ENCODE peak calls at places on chromosomes 11 and 22, in nine cellular contexts. One of them, this sample, is unnamed.

GRCh38 chr11:8878771-8879170 is 32.2 kb upstream of the AKIP1 start:
- DNase-seq in ecto neural progenitor cell: no peak
- DNase-seq in brain pericyte: no peak
- DNase-seq in cerebellar cortex: no peak
- DNase-seq in activated CD8-positive, alpha-beta T cell treated with anti-CD3 and anti-CD28 coated beads for 36 hours: no peak
- DNase-seq in HAP-1: no peak
- DNase-seq in MCF 10A: no peak
- DNase-seq in Peyer's patch: no peak
- DNase-seq in HS-5: no peak
- DNase-seq in this sample: no peak

GRCh38 chr22:21981874-21982273 is 713 bp downstream of the TOP3B start:
- DNase-seq in ecto neural progenitor cell: no peak
- DNase-seq in Peyer's patch: no peak
- DNase-seq in activated CD8-positive, alpha-beta T cell treated with anti-CD3 and anti-CD28 coated beads for 36 hours: no peak
- DNase-seq in brain pericyte: no peak
- DNase-seq in HS-5: no peak
- DNase-seq in MCF 10A: no peak
- DNase-seq in cerebellar cortex: no peak
- DNase-seq in HAP-1: no peak
- DNase-seq in this sample: no peak

GRCh38 chr11:47154738-47155570 is 21.7 kb downstream of the ARFGAP2 start:
- DNase-seq in ecto neural progenitor cell: no peak
- DNase-seq in HS-5: no peak
- DNase-seq in MCF 10A: no peak
- DNase-seq in brain pericyte: no peak
- DNase-seq in cerebellar cortex: peak; percentile 84
- DNase-seq in HAP-1: no peak
- DNase-seq in Peyer's patch: no peak
- DNase-seq in activated CD8-positive, alpha-beta T cell treated with anti-CD3 and anti-CD28 coated beads for 36 hours: peak; percentile 65
- DNase-seq in this sample: no peak

GRCh38 chr11:61109671-61110070 is 7.4 kb downstream of the CD5 start:
- DNase-seq in activated CD8-positive, alpha-beta T cell treated with anti-CD3 and anti-CD28 coated beads for 36 hours: peak; percentile 3
- DNase-seq in HS-5: no peak
- DNase-seq in MCF 10A: no peak
- DNase-seq in HAP-1: no peak
- DNase-seq in brain pericyte: no peak
- DNase-seq in Peyer's patch: no peak
- DNase-seq in ecto neural progenitor cell: no peak
- DNase-seq in cerebellar cortex: no peak
- DNase-seq in this sample: no peak

GRCh38 chr22:39130892-39131855 is 21.3 kb downstream of the CBX7 start:
- DNase-seq in HAP-1: no peak
- DNase-seq in Peyer's patch: no peak
- DNase-seq in cerebellar cortex: no peak
- DNase-seq in HS-5: no peak
- DNase-seq in brain pericyte: no peak
- DNase-seq in MCF 10A: no peak
- DNase-seq in ecto neural progenitor cell: peak; percentile 69
- DNase-seq in activated CD8-positive, alpha-beta T cell treated with anti-CD3 and anti-CD28 coated beads for 36 hours: no peak
- DNase-seq in this sample: no peak

GRCh38 chr11:65218446-65218845 is 36.7 kb downstream of the CAPN1 start:
- DNase-seq in HS-5: no peak
- DNase-seq in Peyer's patch: no peak
- DNase-seq in brain pericyte: no peak
- DNase-seq in MCF 10A: no peak
- DNase-seq in activated CD8-positive, alpha-beta T cell treated with anti-CD3 and anti-CD28 coated beads for 36 hours: no peak
- DNase-seq in HAP-1: no peak
- DNase-seq in ecto neural progenitor cell: no peak
- DNase-seq in cerebellar cortex: no peak
- DNase-seq in this sample: no peak

GRCh38 chr11:35272391-35272821 is 133.4 kb downstream of the CD44 start:
- DNase-seq in MCF 10A: no peak
- DNase-seq in HS-5: no peak
- DNase-seq in activated CD8-positive, alpha-beta T cell treated with anti-CD3 and anti-CD28 coated beads for 36 hours: peak; percentile 73
- DNase-seq in HAP-1: no peak
- DNase-seq in cerebellar cortex: no peak
- DNase-seq in brain pericyte: no peak
- DNase-seq in Peyer's patch: no peak
- DNase-seq in ecto neural progenitor cell: no peak
- DNase-seq in this sample: no peak

GRCh38 chr11:126133902-126134301 is 71.2 kb upstream of the CDON start:
- DNase-seq in HAP-1: no peak
- DNase-seq in ecto neural progenitor cell: no peak
- DNase-seq in MCF 10A: no peak
- DNase-seq in HS-5: no peak
- DNase-seq in Peyer's patch: no peak
- DNase-seq in cerebellar cortex: no peak
- DNase-seq in brain pericyte: no peak
- DNase-seq in activated CD8-positive, alpha-beta T cell treated with anti-CD3 and anti-CD28 coated beads for 36 hours: no peak
- DNase-seq in this sample: no peak

GRCh38 chr11:17401316-17401715 is 12.9 kb upstream of the KCNJ11 start:
- DNase-seq in cerebellar cortex: no peak
- DNase-seq in Peyer's patch: peak; percentile 25
- DNase-seq in HAP-1: no peak
- DNase-seq in brain pericyte: no peak
- DNase-seq in HS-5: no peak
- DNase-seq in MCF 10A: no peak
- DNase-seq in activated CD8-positive, alpha-beta T cell treated with anti-CD3 and anti-CD28 coated beads for 36 hours: no peak
- DNase-seq in ecto neural progenitor cell: no peak
- DNase-seq in this sample: no peak

GRCh38 chr11:3006505-3007260 is 14.6 kb upstream of the NAP1L4 start:
- DNase-seq in activated CD8-positive, alpha-beta T cell treated with anti-CD3 and anti-CD28 coated beads for 36 hours: peak; percentile 71
- DNase-seq in MCF 10A: no peak
- DNase-seq in ecto neural progenitor cell: no peak
- DNase-seq in cerebellar cortex: no peak
- DNase-seq in brain pericyte: no peak
- DNase-seq in Peyer's patch: peak; percentile 43
- DNase-seq in HS-5: no peak
- DNase-seq in HAP-1: no peak
- DNase-seq in this sample: no peak

GRCh38 chr22:22588485-22589164 is 29.6 kb upstream of the PRAME start:
- DNase-seq in cerebellar cortex: no peak
- DNase-seq in MCF 10A: no peak
- DNase-seq in ecto neural progenitor cell: no peak
- DNase-seq in HAP-1: no peak
- DNase-seq in activated CD8-positive, alpha-beta T cell treated with anti-CD3 and anti-CD28 coated beads for 36 hours: no peak
- DNase-seq in Peyer's patch: no peak
- DNase-seq in HS-5: no peak
- DNase-seq in brain pericyte: no peak
- DNase-seq in this sample: no peak

GRCh38 chr11:46455816-46456215 is 64.2 kb upstream of the CHRM4 start:
- DNase-seq in MCF 10A: no peak
- DNase-seq in activated CD8-positive, alpha-beta T cell treated with anti-CD3 and anti-CD28 coated beads for 36 hours: no peak
- DNase-seq in HS-5: no peak
- DNase-seq in cerebellar cortex: no peak
- DNase-seq in ecto neural progenitor cell: no peak
- DNase-seq in brain pericyte: no peak
- DNase-seq in Peyer's patch: no peak
- DNase-seq in HAP-1: no peak
- DNase-seq in this sample: no peak

GRCh38 chr11:75827562-75827961 is 12.6 kb downstream of the UVRAG start:
- DNase-seq in cerebellar cortex: no peak
- DNase-seq in MCF 10A: no peak
- DNase-seq in HS-5: no peak
- DNase-seq in brain pericyte: no peak
- DNase-seq in HAP-1: no peak
- DNase-seq in ecto neural progenitor cell: no peak
- DNase-seq in activated CD8-positive, alpha-beta T cell treated with anti-CD3 and anti-CD28 coated beads for 36 hours: no peak
- DNase-seq in Peyer's patch: no peak
- DNase-seq in this sample: no peak

GRCh38 chr11:41222236-41222635 is 237.2 kb downstream of the LRRC4C start:
- DNase-seq in HAP-1: no peak
- DNase-seq in Peyer's patch: no peak
- DNase-seq in HS-5: no peak
- DNase-seq in brain pericyte: no peak
- DNase-seq in ecto neural progenitor cell: no peak
- DNase-seq in cerebellar cortex: peak; percentile 33
- DNase-seq in MCF 10A: no peak
- DNase-seq in activated CD8-positive, alpha-beta T cell treated with anti-CD3 and anti-CD28 coated beads for 36 hours: no peak
- DNase-seq in this sample: no peak

GRCh38 chr22:49826603-49827306 is 918 bp downstream of the BRD1 start:
- DNase-seq in HAP-1: no peak
- DNase-seq in ecto neural progenitor cell: no peak
- DNase-seq in MCF 10A: peak; percentile 35
- DNase-seq in activated CD8-positive, alpha-beta T cell treated with anti-CD3 and anti-CD28 coated beads for 36 hours: peak; percentile 46
- DNase-seq in cerebellar cortex: peak; percentile 41
- DNase-seq in brain pericyte: no peak
- DNase-seq in HS-5: no peak
- DNase-seq in Peyer's patch: peak; percentile 73
- DNase-seq in this sample: peak; percentile 47

GRCh38 chr11:116828632-116829524 is 829 bp upstream of the APOC3 start:
- DNase-seq in cerebellar cortex: no peak
- DNase-seq in brain pericyte: no peak
- DNase-seq in HS-5: no peak
- DNase-seq in ecto neural progenitor cell: no peak
- DNase-seq in HAP-1: no peak
- DNase-seq in Peyer's patch: peak; percentile 61
- DNase-seq in activated CD8-positive, alpha-beta T cell treated with anti-CD3 and anti-CD28 coated beads for 36 hours: no peak
- DNase-seq in MCF 10A: no peak
- DNase-seq in this sample: no peak

GRCh38 chr11:126257764-126258163 is 10.9 kb downstream of the SRPRA start:
- DNase-seq in activated CD8-positive, alpha-beta T cell treated with anti-CD3 and anti-CD28 coated beads for 36 hours: no peak
- DNase-seq in ecto neural progenitor cell: no peak
- DNase-seq in Peyer's patch: no peak
- DNase-seq in HAP-1: no peak
- DNase-seq in MCF 10A: peak; percentile 26
- DNase-seq in HS-5: no peak
- DNase-seq in cerebellar cortex: no peak
- DNase-seq in brain pericyte: no peak
- DNase-seq in this sample: no peak

GRCh38 chr11:10375280-10376048 is 70.6 kb downstream of the ADM start:
- DNase-seq in Peyer's patch: no peak
- DNase-seq in HAP-1: no peak
- DNase-seq in MCF 10A: no peak
- DNase-seq in HS-5: peak; percentile 96
- DNase-seq in ecto neural progenitor cell: no peak
- DNase-seq in cerebellar cortex: no peak
- DNase-seq in activated CD8-positive, alpha-beta T cell treated with anti-CD3 and anti-CD28 coated beads for 36 hours: no peak
- DNase-seq in brain pericyte: no peak
- DNase-seq in this sample: no peak

GRCh38 chr11:12674936-12675696 is 895 bp downstream of the TEAD1 start:
- DNase-seq in HAP-1: no peak
- DNase-seq in MCF 10A: peak; percentile 49
- DNase-seq in HS-5: no peak
- DNase-seq in brain pericyte: no peak
- DNase-seq in activated CD8-positive, alpha-beta T cell treated with anti-CD3 and anti-CD28 coated beads for 36 hours: no peak
- DNase-seq in cerebellar cortex: peak; percentile 64
- DNase-seq in ecto neural progenitor cell: peak; percentile 64
- DNase-seq in Peyer's patch: peak; percentile 60
- DNase-seq in this sample: peak; percentile 40

GRCh38 chr11:34161812-34162506 is 56.5 kb downstream of the NAT10 start:
- DNase-seq in HAP-1: no peak
- DNase-seq in HS-5: no peak
- DNase-seq in Peyer's patch: no peak
- DNase-seq in activated CD8-positive, alpha-beta T cell treated with anti-CD3 and anti-CD28 coated beads for 36 hours: peak; percentile 82
- DNase-seq in brain pericyte: no peak
- DNase-seq in MCF 10A: peak; percentile 13
- DNase-seq in cerebellar cortex: no peak
- DNase-seq in ecto neural progenitor cell: no peak
- DNase-seq in this sample: no peak

GRCh38 chr11:12139144-12139881 is 28.9 kb downstream of the MICAL2 start:
- DNase-seq in activated CD8-positive, alpha-beta T cell treated with anti-CD3 and anti-CD28 coated beads for 36 hours: no peak
- DNase-seq in MCF 10A: peak; percentile 77
- DNase-seq in Peyer's patch: no peak
- DNase-seq in brain pericyte: peak; percentile 91
- DNase-seq in HS-5: no peak
- DNase-seq in ecto neural progenitor cell: no peak
- DNase-seq in HAP-1: no peak
- DNase-seq in cerebellar cortex: no peak
- DNase-seq in this sample: no peak

GRCh38 chr22:25853078-25853477 is 111.1 kb downstream of the MYO18B start:
- DNase-seq in HS-5: peak; percentile 14
- DNase-seq in Peyer's patch: no peak
- DNase-seq in HAP-1: no peak
- DNase-seq in activated CD8-positive, alpha-beta T cell treated with anti-CD3 and anti-CD28 coated beads for 36 hours: peak; percentile 7
- DNase-seq in cerebellar cortex: no peak
- DNase-seq in MCF 10A: peak; percentile 8
- DNase-seq in brain pericyte: no peak
- DNase-seq in ecto neural progenitor cell: peak; percentile 21
- DNase-seq in this sample: no peak

GRCh38 chr22:47051435-47052175 is 289.2 kb downstream of the TBC1D22A start:
- DNase-seq in activated CD8-positive, alpha-beta T cell treated with anti-CD3 and anti-CD28 coated beads for 36 hours: no peak
- DNase-seq in MCF 10A: no peak
- DNase-seq in brain pericyte: no peak
- DNase-seq in HS-5: no peak
- DNase-seq in HAP-1: no peak
- DNase-seq in ecto neural progenitor cell: no peak
- DNase-seq in Peyer's patch: peak; percentile 31
- DNase-seq in cerebellar cortex: no peak
- DNase-seq in this sample: no peak

GRCh38 chr11:26332572-26332915 is 614 bp downstream of the ANO3 start:
- DNase-seq in MCF 10A: no peak
- DNase-seq in ecto neural progenitor cell: no peak
- DNase-seq in HAP-1: no peak
- DNase-seq in brain pericyte: no peak
- DNase-seq in cerebellar cortex: no peak
- DNase-seq in Peyer's patch: no peak
- DNase-seq in HS-5: no peak
- DNase-seq in activated CD8-positive, alpha-beta T cell treated with anti-CD3 and anti-CD28 coated beads for 36 hours: no peak
- DNase-seq in this sample: no peak

GRCh38 chr11:64151337-64151736 is 14.6 kb downstream of the MACROD1 start:
- DNase-seq in brain pericyte: no peak
- DNase-seq in Peyer's patch: no peak
- DNase-seq in cerebellar cortex: no peak
- DNase-seq in HAP-1: no peak
- DNase-seq in ecto neural progenitor cell: no peak
- DNase-seq in MCF 10A: no peak
- DNase-seq in HS-5: no peak
- DNase-seq in activated CD8-positive, alpha-beta T cell treated with anti-CD3 and anti-CD28 coated beads for 36 hours: no peak
- DNase-seq in this sample: no peak

GRCh38 chr22:39136317-39136716 is 16.2 kb downstream of the CBX7 start:
- DNase-seq in Peyer's patch: no peak
- DNase-seq in cerebellar cortex: no peak
- DNase-seq in HS-5: no peak
- DNase-seq in HAP-1: no peak
- DNase-seq in MCF 10A: no peak
- DNase-seq in ecto neural progenitor cell: no peak
- DNase-seq in brain pericyte: no peak
- DNase-seq in activated CD8-positive, alpha-beta T cell treated with anti-CD3 and anti-CD28 coated beads for 36 hours: no peak
- DNase-seq in this sample: no peak

GRCh38 chr22:47626428-47627390 is 864.3 kb downstream of the TBC1D22A start:
- DNase-seq in HS-5: no peak
- DNase-seq in brain pericyte: no peak
- DNase-seq in HAP-1: no peak
- DNase-seq in Peyer's patch: no peak
- DNase-seq in MCF 10A: no peak
- DNase-seq in ecto neural progenitor cell: peak; percentile 33
- DNase-seq in cerebellar cortex: no peak
- DNase-seq in activated CD8-positive, alpha-beta T cell treated with anti-CD3 and anti-CD28 coated beads for 36 hours: no peak
- DNase-seq in this sample: peak; percentile 46

GRCh38 chr11:12744831-12745502 is 70.7 kb downstream of the TEAD1 start:
- DNase-seq in HS-5: no peak
- DNase-seq in HAP-1: no peak
- DNase-seq in Peyer's patch: no peak
- DNase-seq in activated CD8-positive, alpha-beta T cell treated with anti-CD3 and anti-CD28 coated beads for 36 hours: no peak
- DNase-seq in ecto neural progenitor cell: no peak
- DNase-seq in cerebellar cortex: peak; percentile 73
- DNase-seq in brain pericyte: no peak
- DNase-seq in MCF 10A: no peak
- DNase-seq in this sample: peak; percentile 84